ENCODE peak calls at places on chromosomes 5 and 9, in nine cellular contexts. M is head of caudate nucleus; K is activated CD4-positive, alpha-beta T cell treated with anti-CD3 and anti-CD28 coated beads, Interleukin-2, amount 10 ng/mL, durations not matched to agents 7 days and 5 days; D is pancreas; E is LHCN-M2; V is hepatocyte; R is activated naive CD8-positive, alpha-beta T cell treated with anti-CD3 and anti-CD28 coated beads, Interleukin-2, amount 50 U/mL, for 24 hours; W is T follicular helper cell; Y is activated CD8-positive, alpha-beta memory T cell treated with anti-CD3 and anti-CD28 coated beads, Interleukin-2, amount 10 ng/mL, durations not matched to agents 7 days and 5 days. X is an unnamed sample.

GRCh38 chr9:136757328-136757727 is 715 bp downstream of the LCN8 start:
- DNase-seq in M (no peak), K (no peak), D (no peak), E (no peak), V (no peak), R (no peak), W (no peak), Y (no peak), X (no peak)

GRCh38 chr5:95859327-95860060 is 37.0 kb upstream of the GLRX start:
- DNase-seq in M (no peak), K (no peak), D (no peak), E (no peak), V (peak; percentile 54), R (no peak), W (no peak), Y (peak; percentile 7), X (no peak)

GRCh38 chr5:141808857-141809256 is 69.4 kb downstream of the PCDH1 start:
- DNase-seq in M (no peak), K (no peak), D (no peak), E (no peak), V (no peak), R (no peak), W (no peak), Y (no peak), X (no peak)

GRCh38 chr5:133983674-133984073 is 15.2 kb upstream of the C5orf15 start:
- DNase-seq in M (no peak), K (no peak), D (no peak), E (no peak), V (no peak), R (no peak), W (no peak), Y (no peak), X (no peak)

GRCh38 chr5:179558912-179559279 is 8.5 kb downstream of the RUFY1 start:
- DNase-seq in M (peak; percentile 33), K (peak; percentile 17), D (peak; percentile 59), E (peak; percentile 58), V (peak; percentile 65), R (peak; percentile 19), W (no peak), Y (no peak), X (peak; percentile 39)

GRCh38 chr9:133050142-133050541 is 11.6 kb upstream of the CEL start:
- DNase-seq in M (no peak), K (no peak), D (peak; percentile 32), E (peak; percentile 93), V (no peak), R (no peak), W (no peak), Y (no peak), X (no peak)

GRCh38 chr5:77230727-77231469 is 20.4 kb downstream of the PDE8B start:
- DNase-seq in M (no peak), K (no peak), D (no peak), E (peak; percentile 3), V (no peak), R (no peak), W (no peak), Y (no peak), X (no peak)

GRCh38 chr5:62661126-62661525 is 82.5 kb downstream of the LRRC70 start:
- DNase-seq in M (no peak), K (no peak), D (no peak), E (no peak), V (no peak), R (no peak), W (no peak), Y (no peak), X (peak; percentile 47)

GRCh38 chr5:170542691-170543275 is 39.0 kb downstream of the KCNIP1 start:
- DNase-seq in M (no peak), K (no peak), D (no peak), E (no peak), V (no peak), R (no peak), W (no peak), Y (no peak), X (no peak)

GRCh38 chr5:1174122-1174936 is 27.1 kb upstream of the SLC6A19 start:
- DNase-seq in M (peak; percentile 65), K (peak; percentile 41), D (peak; percentile 75), E (peak; percentile 72), V (peak; percentile 86), R (peak; percentile 70), W (no peak), Y (peak; percentile 49), X (peak; percentile 88)

GRCh38 chr5:30099634-30100033 is 1093.9 kb upstream of the CDH6 start:
- DNase-seq in M (no peak), K (no peak), D (no peak), E (peak; percentile 70), V (no peak), R (no peak), W (no peak), Y (no peak), X (no peak)

X was measured in HepG2.